ENCODE peak calls at places on chromosome 1, in four cellular contexts. W is hepatocyte, Z is neural progenitor cell, U is uterus. D is an unnamed sample. For H3K4me1, the result is how much of the 10 kb centered on the place peaks cover.

GRCh38 chr1:203048086-203048485 is 21.8 kb downstream of the PPFIA4 start:
- DNase-seq in U (no peak), Z (no peak), W (no peak), D (no peak)

GRCh38 chr1:209622841-209623829 is 29.1 kb downstream of the LAMB3 start:
- DNase-seq in W (no peak), U (no peak), Z (peak), D (no peak)

GRCh38 chr1:236395780-236396664 is 1.9 kb downstream of the EDARADD start:
- DNase-seq in U (no peak), W (no peak), Z (peak), D (no peak)

GRCh38 chr1:76291186-76291585 is 216.6 kb downstream of the ST6GALNAC3 start:
- DNase-seq in Z (peak), U (no peak), W (no peak), D (no peak)

GRCh38 chr1:156295391-156295947 is at the start of gene GLMP:
- DNase-seq in Z (peak), W (peak), U (peak), D (peak)

GRCh38 chr1:22709891-22710687 is 550 bp upstream of the EPHB2 start:
- DNase-seq in Z (peak), U (peak), W (peak), D (peak)

GRCh38 chr1:95730986-95731385 is 497.0 kb downstream of the RWDD3 start:
- DNase-seq in Z (no peak), W (no peak), U (no peak), D (no peak)

GRCh38 chr1:112818990-112819689 is 104.0 kb upstream of the PPM1J start:
- DNase-seq in U (no peak), W (peak), Z (no peak), D (no peak)

GRCh38 chr1:117679868-117680267 is 74.0 kb downstream of the TENT5C start:
- DNase-seq in Z (no peak), U (no peak), W (no peak), D (no peak)

GRCh38 chr1:245969274-245969673 is 537.8 kb downstream of the SMYD3 start:
- DNase-seq in W (peak), U (no peak), Z (no peak), D (no peak)

GRCh38 chr1:60073605-60074278 is at the start of gene C1orf87:
- DNase-seq in U (no peak), W (peak), Z (peak), D (no peak)

GRCh38 chr1:230744382-230744781 is 2.8 kb upstream of the CAPN9 start:
- DNase-seq in U (no peak), W (no peak), Z (no peak), D (no peak)

GRCh38 chr1:4172659-4173599 is 272.9 kb upstream of the C1orf174 start:
- DNase-seq in U (no peak), Z (peak), W (no peak), D (no peak)

GRCh38 chr1:93631626-93632365 is 49.8 kb downstream of the BCAR3 start:
- DNase-seq in U (no peak), W (no peak), Z (no peak), D (no peak)

GRCh38 chr1:85060038-85060437 is 11.7 kb upstream of the MCOLN3 start:
- DNase-seq in W (no peak), Z (no peak), U (no peak), D (no peak)

GRCh38 chr1:3543076-3544049 is 67.9 kb downstream of the MEGF6 start:
- DNase-seq in W (no peak), Z (peak), U (peak), D (no peak)

GRCh38 chr1:159211331-159212136 is 6.9 kb downstream of the ACKR1 start:
- DNase-seq in U (peak), W (peak), Z (peak), D (no peak)

GRCh38 chr1:29749021-29749420 is 512.7 kb downstream of the PTPRU start:
- DNase-seq in Z (no peak), W (no peak), U (no peak), D (no peak)
- H3K27ac ChIP-seq in Z (no peak), W (no peak), U (no peak), D (no peak)

DNA sequence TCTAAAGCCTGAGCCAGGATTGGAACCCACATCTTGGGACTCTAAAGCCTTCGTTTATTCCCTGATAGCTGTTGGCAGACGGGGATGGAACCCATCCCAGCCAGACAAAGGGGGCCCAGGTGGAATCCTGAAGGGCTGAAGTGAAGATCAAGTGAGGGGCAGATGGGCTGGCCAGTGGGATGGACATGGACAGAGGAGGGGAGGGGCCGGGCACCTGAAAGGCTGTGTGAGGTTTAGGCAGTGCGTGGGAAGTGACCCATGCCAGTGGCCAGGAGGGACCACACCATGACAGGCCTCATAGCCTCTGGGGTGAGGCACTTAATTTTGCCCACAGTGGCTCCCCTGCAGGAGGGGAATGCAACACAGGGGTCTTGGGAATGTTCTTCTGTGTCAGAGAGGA is 44.6 kb upstream of the DMRTB1 start:
- DNase-seq in Z (no peak), W (no peak), U (no peak), D (no peak)
- H3K4me1 ChIP-seq in Z (under half), W (under half), U (under half), D (under half)

GRCh38 chr1:224267922-224268321 is 62.0 kb downstream of the NVL start:
- DNase-seq in Z (no peak), W (no peak), U (no peak), D (no peak)
- H3K27ac ChIP-seq in Z (no peak), W (no peak), U (no peak), D (no peak)

GRCh38 chr1:174874337-174875053 is 125.3 kb upstream of the CACYBP start:
- DNase-seq in W (peak), Z (peak), U (no peak), D (no peak)
- H3K4me1 ChIP-seq in W (under half), Z (under half), U (under half), D (under half)

GRCh38 chr1:47850451-47850850 is 146.7 kb downstream of the TRABD2B start:
- DNase-seq in Z (no peak), U (no peak), W (no peak), D (no peak)

GRCh38 chr1:47852006-47852686 is 145.0 kb downstream of the TRABD2B start:
- DNase-seq in Z (peak), W (no peak), U (no peak), D (no peak)

GRCh38 chr1:47853059-47853458 is 144.1 kb downstream of the TRABD2B start:
- DNase-seq in Z (no peak), W (no peak), U (no peak), D (no peak)

GRCh38 chr1:47856994-47857393 is 140.2 kb downstream of the TRABD2B start:
- DNase-seq in W (no peak), U (no peak), Z (no peak), D (no peak)

GRCh38 chr1:47854552-47855144 is 142.5 kb downstream of the TRABD2B start:
- DNase-seq in U (no peak), Z (no peak), W (no peak), D (no peak)
- H3K27ac ChIP-seq in U (no peak), Z (no peak), W (no peak), D (no peak)

D was measured in gastrocnemius medialis.